ENCODE peak calls at places on chromosomes 2 and 18, in six cellular contexts. V is sigmoid colon, Q is breast epithelium, U is K562, L is spleen, M is H54. T is an unnamed sample.

GRCh38 chr2:53286336-53286735 is 481.3 kb upstream of the CHAC2 start:
- DNase-seq in L (no peak), U (no peak), V (no peak), Q (no peak), M (no peak), T (no peak)

GRCh38 chr2:18662689-18663088 is 73.3 kb upstream of the NT5C1B start:
- DNase-seq in Q (no peak), L (no peak), V (no peak), M (no peak), U (no peak), T (no peak)

GRCh38 chr2:51103205-51103604 is 71.3 kb upstream of the NRXN1 start:
- DNase-seq in M (peak), U (no peak), Q (no peak), L (peak), V (peak), T (no peak)

GRCh38 chr2:118855451-118856279 is 8.2 kb upstream of the EN1 start:
- DNase-seq in L (peak), V (peak), M (peak), U (peak), Q (peak), T (peak)

GRCh38 chr2:159010340-159010739 is 41.9 kb downstream of the TANC1 start:
- DNase-seq in M (peak), V (no peak), Q (no peak), U (no peak), L (peak), T (no peak)

GRCh38 chr2:150267651-150268415 is 219.6 kb downstream of the RND3 start:
- DNase-seq in V (no peak), M (no peak), Q (no peak), U (no peak), L (no peak), T (no peak)

GRCh38 chr2:105697781-105698449 is 46.8 kb upstream of the NCK2 start:
- DNase-seq in L (no peak), U (no peak), Q (no peak), M (no peak), V (no peak), T (peak)

GRCh38 chr2:104733544-104733943 is 120.4 kb upstream of the POU3F3 start:
- DNase-seq in L (no peak), Q (no peak), M (peak), V (no peak), U (peak), T (peak)

GRCh38 chr2:236117396-236117795 is 50.8 kb downstream of the GBX2 start:
- DNase-seq in M (no peak), V (no peak), Q (no peak), U (no peak), L (no peak), T (no peak)

GRCh38 chr2:1272835-1273234 is 140.4 kb upstream of the TPO start:
- DNase-seq in L (no peak), V (no peak), Q (no peak), M (no peak), U (no peak), T (no peak)

GRCh38 chr2:7736646-7737305 is 819.6 kb downstream of the RNF144A start:
- DNase-seq in U (no peak), M (no peak), Q (no peak), V (no peak), L (no peak), T (no peak)

GRCh38 chr2:220034356-220035121 is 407.1 kb downstream of the SLC4A3 start:
- DNase-seq in M (peak), Q (no peak), U (no peak), V (no peak), L (no peak), T (no peak)

GRCh38 chr2:128622371-128622770 is 303.7 kb upstream of the HS6ST1 start:
- DNase-seq in V (no peak), Q (no peak), L (peak), U (no peak), M (no peak), T (no peak)

GRCh38 chr18:21391074-21391673 is 149.1 kb downstream of the GREB1L start:
- DNase-seq in V (no peak), M (peak), L (no peak), U (no peak), Q (no peak), T (no peak)

GRCh38 chr2:34627003-34627402 is 1027.9 kb upstream of the FAM98A start:
- DNase-seq in L (no peak), Q (no peak), M (no peak), V (no peak), U (no peak), T (no peak)

GRCh38 chr2:225764346-225764745 is 364.8 kb downstream of the NYAP2 start:
- DNase-seq in M (no peak), L (no peak), V (no peak), Q (no peak), U (no peak), T (no peak)

GRCh38 chr2:70360661-70361316 is 58.9 kb upstream of the FAM136A start:
- DNase-seq in V (no peak), M (no peak), U (peak), L (no peak), Q (no peak), T (peak)

GRCh38 chr2:43464546-43464945 is 131.3 kb downstream of the THADA start:
- DNase-seq in U (no peak), M (no peak), L (no peak), Q (no peak), V (peak), T (peak)

GRCh38 chr2:230895536-230896345 is 29.3 kb downstream of the GPR55 start:
- DNase-seq in M (no peak), U (no peak), V (peak), Q (peak), L (peak), T (no peak)
- TF ChIP-seq POLR2A in M (no peak), U (no peak), V (no peak), Q (no peak), L (no peak), T (no peak)

GRCh38 chr2:54558188-54558975 is 102.3 kb downstream of the SPTBN1 start:
- DNase-seq in U (peak), Q (peak), L (peak), V (peak), M (no peak), T (peak)
- TF ChIP-seq POLR2A in U (peak), Q (no peak), L (peak), V (no peak), M (no peak), T (no peak)

GRCh38 chr2:152201466-152201830 is 25.9 kb upstream of the STAM2 start:
- DNase-seq in Q (no peak), L (no peak), V (no peak), U (no peak), M (no peak), T (no peak)

GRCh38 chr2:152200101-152200500 is 24.5 kb upstream of the STAM2 start:
- DNase-seq in V (no peak), M (no peak), U (no peak), Q (no peak), L (no peak), T (no peak)

GRCh38 chr2:152198499-152198898 is 22.9 kb upstream of the STAM2 start:
- DNase-seq in L (no peak), M (no peak), Q (no peak), V (no peak), U (no peak), T (no peak)

GRCh38 chr2:152200562-152201465 is 25.3 kb upstream of the STAM2 start:
- DNase-seq in V (peak), U (peak), L (no peak), Q (no peak), M (peak), T (peak)
- TF ChIP-seq POLR2A in V (no peak), U (no peak), L (no peak), Q (no peak), M (peak), T (no peak)

DNA sequence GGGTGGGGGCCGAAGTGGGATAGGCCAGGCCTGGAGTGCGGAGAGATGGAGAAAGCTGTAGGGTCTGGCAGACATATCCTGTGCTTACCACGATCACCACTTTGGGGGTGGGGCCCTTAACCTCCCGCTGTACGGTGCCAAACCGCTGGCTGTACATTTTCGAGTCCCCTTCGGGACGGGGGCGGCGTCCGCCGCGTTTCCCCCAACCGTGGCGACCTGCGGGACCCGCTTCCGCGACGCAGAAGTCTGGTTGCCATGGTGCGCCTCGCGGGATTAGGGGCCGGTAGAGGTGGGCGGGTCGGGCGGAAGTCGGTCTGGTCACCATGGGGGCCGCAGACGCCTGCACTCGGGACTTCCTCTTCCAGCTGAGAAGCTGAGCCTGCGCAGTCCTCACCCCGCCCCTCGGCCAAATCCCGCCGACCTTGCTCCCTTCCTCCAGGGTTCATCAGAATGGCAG is at the start of gene CFAP53:
- DNase-seq in M (peak), Q (peak), U (no peak), L (peak), V (peak), T (peak)
- TF ChIP-seq POLR2A in M (no peak), Q (peak), U (no peak), L (peak), V (no peak), T (no peak)

DNA sequence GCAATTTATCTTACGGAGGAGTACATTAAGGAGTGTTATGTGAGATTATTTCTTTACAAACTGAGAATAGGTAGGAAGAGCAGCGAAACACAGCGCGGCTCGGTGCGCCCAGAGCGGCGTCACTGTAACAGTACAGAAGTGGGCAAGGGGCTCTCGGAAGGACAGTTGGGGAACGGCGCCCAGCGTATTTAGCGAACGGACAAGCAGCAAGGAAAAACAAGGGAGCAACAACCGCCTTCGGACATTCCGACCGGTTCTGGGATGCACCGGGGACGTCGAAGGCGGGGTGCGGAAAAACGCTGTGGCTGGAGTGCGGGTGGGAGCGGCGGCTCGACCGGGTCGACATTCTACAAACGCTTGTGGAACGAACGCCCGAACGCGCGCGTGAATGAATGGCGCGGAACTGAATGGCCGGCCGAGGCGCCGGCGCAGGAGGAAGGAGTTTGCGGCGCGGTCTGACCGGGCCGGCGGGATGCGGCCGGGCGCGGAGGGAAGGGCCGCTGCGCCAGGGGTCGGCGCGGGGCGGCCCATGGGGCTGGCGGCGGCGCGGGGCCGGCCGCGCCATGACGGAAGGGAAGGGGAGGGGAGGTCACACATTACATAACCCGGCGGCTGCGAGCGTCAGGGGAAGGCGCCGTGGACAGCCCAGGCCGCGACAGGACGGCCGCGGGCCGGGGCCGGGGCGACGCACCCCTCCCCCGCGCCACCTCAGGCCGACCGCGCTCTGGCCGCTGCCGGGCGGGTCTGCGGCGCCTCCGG is 639 bp downstream of the REV1 start:
- DNase-seq in V (peak), L (peak), M (peak), Q (peak), U (peak), T (peak)
- TF ChIP-seq POLR2A in V (no peak), L (no peak), M (peak), Q (no peak), U (peak), T (no peak)

T was measured in testis.